ENCODE peak calls at places on chromosomes 3 and 15, in ten cellular contexts. Y, S, L, V, F, J, E, U, O and M are unnamed samples.

GRCh38 chr15:92463826-92464225 is 70.1 kb downstream of the ST8SIA2 start:
- DNase-seq in O (no peak), U (no peak), V (no peak), E (no peak), J (no peak), Y (no peak), F (no peak), L (no peak), S (peak; percentile 32), M (no peak)

GRCh38 chr3:49244589-49245205 is 32.3 kb downstream of the C3orf62 start:
- DNase-seq in Y (no peak), L (no peak), F (no peak), O (no peak), E (no peak), V (no peak), U (no peak), J (no peak), S (no peak), M (no peak)

GRCh38 chr15:73851679-73852078 is 21.7 kb upstream of the TBC1D21 start:
- DNase-seq in U (peak; percentile 49), S (peak; percentile 47), O (peak; percentile 65), F (peak; percentile 34), E (no peak), J (peak; percentile 30), V (peak; percentile 52), L (no peak), Y (no peak), M (no peak)

GRCh38 chr3:58452176-58452575 is 18.5 kb upstream of the PDHB start:
- DNase-seq in F (no peak), E (no peak), J (no peak), S (no peak), V (no peak), U (no peak), Y (no peak), O (no peak), L (no peak), M (no peak)

GRCh38 chr3:150925751-150926201 is 20.5 kb upstream of the MINDY4B start:
- DNase-seq in L (peak; percentile 33), F (no peak), Y (peak; percentile 21), J (peak; percentile 48), V (peak; percentile 14), U (peak; percentile 64), S (peak; percentile 8), E (peak; percentile 51), O (peak; percentile 16), M (peak; percentile 24)

GRCh38 chr3:150733373-150733935 is 29.5 kb downstream of the SIAH2 start:
- DNase-seq in V (no peak), S (peak; percentile 45), F (no peak), E (no peak), Y (no peak), L (no peak), J (no peak), U (no peak), O (no peak), M (no peak)

GRCh38 chr3:182111967-182112366 is 400.2 kb downstream of the SOX2 start:
- DNase-seq in V (no peak), L (no peak), E (no peak), O (no peak), S (no peak), F (no peak), Y (no peak), J (no peak), U (no peak), M (no peak)

GRCh38 chr15:42858540-42858939 is 62.0 kb downstream of the TTBK2 start:
- DNase-seq in L (no peak), F (no peak), V (no peak), U (no peak), S (no peak), O (no peak), Y (no peak), E (no peak), J (no peak), M (no peak)

GRCh38 chr3:27431116-27431515 is 53.1 kb downstream of the SLC4A7 start:
- DNase-seq in S (peak; percentile 99), L (no peak), E (no peak), O (peak; percentile 99), U (no peak), Y (no peak), J (no peak), V (no peak), F (peak; percentile 92), M (no peak)

GRCh38 chr3:53023072-53023823 is 22.6 kb downstream of the SFMBT1 start:
- DNase-seq in J (no peak), Y (no peak), F (no peak), E (no peak), U (no peak), O (no peak), V (no peak), S (no peak), L (no peak), M (no peak)

GRCh38 chr15:82936966-82937647 is 15.4 kb downstream of the HOMER2 start:
- DNase-seq in E (no peak), O (no peak), Y (no peak), S (peak; percentile 58), V (peak; percentile 69), U (no peak), L (no peak), F (peak; percentile 6), J (no peak), M (peak; percentile 74)

GRCh38 chr3:121545049-121545563 is 682 bp downstream of the POLQ start:
- DNase-seq in J (no peak), V (no peak), O (no peak), L (no peak), F (no peak), Y (no peak), U (peak; percentile 40), E (no peak), S (no peak), M (no peak)

GRCh38 chr15:69903476-69904295 is 194.0 kb downstream of the TLE3 start:
- DNase-seq in Y (no peak), L (no peak), V (no peak), E (no peak), S (peak; percentile 25), O (no peak), F (no peak), J (no peak), U (no peak), M (no peak)

GRCh38 chr3:164351126-164351525 is 727.2 kb downstream of the SI start:
- DNase-seq in V (no peak), O (peak; percentile 4), E (no peak), J (no peak), F (peak; percentile 45), L (no peak), U (no peak), Y (no peak), S (peak; percentile 23), M (no peak)

GRCh38 chr3:197035577-197035976 is 6.0 kb upstream of the MELTF start:
- DNase-seq in L (no peak), F (no peak), S (no peak), O (no peak), Y (no peak), V (no peak), U (no peak), J (no peak), E (no peak), M (no peak)

GRCh38 chr3:189841474-189842205 is 210.5 kb downstream of the TP63 start:
- DNase-seq in Y (no peak), S (peak; percentile 79), F (no peak), O (peak; percentile 19), V (no peak), E (no peak), L (no peak), U (no peak), J (no peak), M (no peak)

GRCh38 chr3:194265505-194265892 is 85.6 kb downstream of the CPN2 start:
- DNase-seq in Y (peak; percentile 17), J (no peak), V (no peak), O (peak; percentile 98), E (peak; percentile 36), L (no peak), S (peak; percentile 99), F (peak; percentile 93), U (no peak), M (peak; percentile 91)

GRCh38 chr3:124837065-124837464 is 50.1 kb downstream of the ITGB5 start:
- DNase-seq in J (no peak), S (no peak), E (no peak), L (no peak), Y (no peak), V (no peak), U (no peak), F (no peak), O (no peak), M (no peak)

GRCh38 chr3:151675858-151676615 is 57.7 kb upstream of the AADACL2 start:
- DNase-seq in L (no peak), E (no peak), V (no peak), F (peak; percentile 14), U (no peak), J (no peak), S (no peak), O (no peak), Y (no peak), M (no peak)

GRCh38 chr15:41936649-41937567 is 35.4 kb downstream of the EHD4 start:
- DNase-seq in U (no peak), E (peak; percentile 90), L (peak; percentile 58), V (no peak), J (no peak), F (no peak), Y (no peak), O (no peak), S (peak; percentile 77), M (peak; percentile 51)

GRCh38 chr3:48423241-48423882 is 6.5 kb downstream of the PLXNB1 start:
- DNase-seq in F (peak; percentile 45), O (no peak), J (no peak), V (no peak), S (no peak), L (no peak), U (no peak), E (no peak), Y (no peak), M (no peak)

GRCh38 chr3:65854606-65855304 is 184.0 kb downstream of the MAGI1 start:
- DNase-seq in U (no peak), S (peak; percentile 31), V (no peak), Y (no peak), E (no peak), O (no peak), F (no peak), J (no peak), L (no peak), M (no peak)

GRCh38 chr3:66303556-66303955 is 82.8 kb downstream of the SLC25A26 start:
- DNase-seq in J (no peak), S (no peak), F (no peak), U (no peak), O (no peak), E (peak; percentile 85), L (peak; percentile 22), Y (no peak), V (no peak), M (no peak)

GRCh38 chr15:72825831-72826230 is 42.3 kb upstream of the ADPGK start:
- DNase-seq in S (no peak), U (no peak), E (no peak), V (no peak), O (no peak), L (no peak), J (no peak), F (no peak), Y (no peak), M (no peak)

GRCh38 chr3:30428251-30428650 is 178.2 kb upstream of the TGFBR2 start:
- DNase-seq in E (no peak), L (no peak), J (no peak), O (peak; percentile 49), U (no peak), V (no peak), Y (no peak), S (peak; percentile 88), F (no peak), M (no peak)

GRCh38 chr15:74937226-74937601 is 659 bp downstream of the COX5A start:
- DNase-seq in U (no peak), F (no peak), V (no peak), E (no peak), J (no peak), O (no peak), S (no peak), L (no peak), Y (no peak), M (no peak)

GRCh38 chr3:58386966-58387365 is 46.7 kb downstream of the PDHB start:
- DNase-seq in J (no peak), Y (peak; percentile 64), U (no peak), F (peak; percentile 60), S (peak; percentile 83), O (no peak), L (no peak), V (no peak), E (no peak), M (no peak)

GRCh38 chr3:16606398-16606797 is 1.2 kb upstream of the DAZL start:
- DNase-seq in J (no peak), O (no peak), L (no peak), V (no peak), S (peak; percentile 39), F (no peak), U (no peak), Y (no peak), E (no peak), M (no peak)